ENCODE peak calls at places on chromosomes 13 and 19, in seven cellular contexts. X, G, P, N, F, V and J are unnamed samples.

GRCh38 chr13:110472904-110473563 is 88.5 kb downstream of the RAB20 start:
- DNase-seq in X (no peak), G (no peak), P (no peak), N (no peak), F (no peak), V (no peak), J (no peak)

GRCh38 chr19:8615813-8616596 is 5.5 kb upstream of the ADAMTS10 start:
- DNase-seq in X (peak; percentile 74), G (peak; percentile 36), P (peak; percentile 43), N (no peak), F (peak; percentile 33), V (peak; percentile 82), J (no peak)

GRCh38 chr19:40724315-40724714 is 7.4 kb downstream of the ITPKC start:
- DNase-seq in X (no peak), G (no peak), P (no peak), N (no peak), F (no peak), V (no peak), J (no peak)

GRCh38 chr19:48568345-48568886 is 16.4 kb downstream of the SULT2B1 start:
- DNase-seq in X (peak; percentile 64), G (no peak), P (peak; percentile 83), N (peak; percentile 85), F (peak; percentile 79), V (peak; percentile 66), J (no peak)

GRCh38 chr19:8208710-8209110 is 460 bp upstream of the CERS4 start:
- DNase-seq in X (no peak), G (no peak), P (no peak), N (peak; percentile 73), F (no peak), V (no peak), J (no peak)

GRCh38 chr13:87999141-87999765 is 328.1 kb downstream of the SLITRK5 start:
- DNase-seq in X (peak; percentile 51), G (no peak), P (no peak), N (no peak), F (no peak), V (peak; percentile 48), J (no peak)

GRCh38 chr13:110444226-110444653 is 117.3 kb downstream of the RAB20 start:
- DNase-seq in X (peak; percentile 89), G (peak; percentile 79), P (no peak), N (no peak), F (peak; percentile 51), V (peak; percentile 2), J (no peak)

GRCh38 chr19:29093553-29093908 is 119.4 kb downstream of the UQCRFS1 start:
- DNase-seq in X (no peak), G (no peak), P (no peak), N (no peak), F (no peak), V (no peak), J (no peak)

GRCh38 chr19:41701401-41702075 is 6.9 kb upstream of the CEACAM5 start:
- DNase-seq in X (no peak), G (no peak), P (no peak), N (no peak), F (no peak), V (peak; percentile 3), J (no peak)

GRCh38 chr19:2047449-2048103 is 3.5 kb downstream of the MKNK2 start:
- DNase-seq in X (peak; percentile 19), G (peak; percentile 16), P (peak; percentile 83), N (no peak), F (no peak), V (peak; percentile 68), J (no peak)

GRCh38 chr13:26307701-26308100 is 53.8 kb downstream of the CDK8 start:
- DNase-seq in X (no peak), G (no peak), P (no peak), N (no peak), F (no peak), V (no peak), J (no peak)

GRCh38 chr19:6198896-6199239 is 63.4 kb downstream of the ACSBG2 start:
- DNase-seq in X (no peak), G (peak; percentile 57), P (no peak), N (no peak), F (no peak), V (no peak), J (no peak)

GRCh38 chr13:45396548-45397095 is 21.6 kb downstream of the SLC25A30 start:
- DNase-seq in X (no peak), G (no peak), P (peak; percentile 84), N (no peak), F (no peak), V (no peak), J (no peak)

GRCh38 chr19:52028780-52029123 is 573 bp upstream of the ZNF614 start:
- DNase-seq in X (no peak), G (no peak), P (no peak), N (no peak), F (no peak), V (no peak), J (no peak)

GRCh38 chr19:22595918-22596341 is 38.2 kb upstream of the ZNF492 start:
- DNase-seq in X (no peak), G (no peak), P (no peak), N (no peak), F (no peak), V (no peak), J (no peak)

GRCh38 chr19:44701228-44701627 is 2.3 kb downstream of the CEACAM16 start:
- DNase-seq in X (no peak), G (no peak), P (no peak), N (no peak), F (no peak), V (no peak), J (no peak)

GRCh38 chr13:86562876-86563275 is 763.7 kb upstream of the SLITRK6 start:
- DNase-seq in X (no peak), G (no peak), P (no peak), N (no peak), F (no peak), V (no peak), J (no peak)

GRCh38 chr13:32314968-32315254 is 252 bp downstream of the ZAR1L start:
- DNase-seq in X (peak; percentile 81), G (peak; percentile 75), P (no peak), N (no peak), F (peak; percentile 35), V (no peak), J (no peak)

GRCh38 chr13:98349731-98350305 is 172.7 kb upstream of the RNF113B start:
- DNase-seq in X (peak; percentile 25), G (no peak), P (peak; percentile 10), N (peak; percentile 59), F (no peak), V (no peak), J (no peak)

GRCh38 chr13:75217949-75218348 is 264.0 kb downstream of the TBC1D4 start:
- DNase-seq in X (peak; percentile 69), G (no peak), P (no peak), N (no peak), F (no peak), V (no peak), J (peak; percentile 92)

GRCh38 chr19:38035515-38036495 is 128.8 kb downstream of the SIPA1L3 start:
- DNase-seq in X (no peak), G (no peak), P (no peak), N (no peak), F (no peak), V (no peak), J (no peak)

GRCh38 chr19:4991538-4991937 is 22.6 kb downstream of the KDM4B start:
- DNase-seq in X (no peak), G (no peak), P (no peak), N (no peak), F (no peak), V (no peak), J (no peak)

GRCh38 chr13:26831336-26831908 is 70.8 kb upstream of the GPR12 start:
- DNase-seq in X (no peak), G (no peak), P (no peak), N (no peak), F (no peak), V (no peak), J (no peak)

GRCh38 chr19:33440241-33440640 is 66.7 kb downstream of the CEBPG start:
- DNase-seq in X (no peak), G (no peak), P (no peak), N (no peak), F (no peak), V (no peak), J (no peak)

GRCh38 chr19:22602631-22603272 is 31.4 kb upstream of the ZNF492 start:
- DNase-seq in X (no peak), G (no peak), P (no peak), N (no peak), F (no peak), V (no peak), J (no peak)

GRCh38 chr19:51148571-51148970 is 6.5 kb downstream of the SIGLEC7 start:
- DNase-seq in X (no peak), G (no peak), P (no peak), N (no peak), F (no peak), V (peak; percentile 67), J (no peak)

GRCh38 chr13:25732146-25732865 is 319.5 kb downstream of the SHISA2 start:
- DNase-seq in X (peak; percentile 71), G (no peak), P (no peak), N (no peak), F (no peak), V (no peak), J (no peak)

GRCh38 chr13:78401833-78402232 is 201.5 kb downstream of the POU4F1 start:
- DNase-seq in X (no peak), G (no peak), P (no peak), N (no peak), F (no peak), V (no peak), J (no peak)

GRCh38 chr13:32214073-32214472 is 101.1 kb downstream of the ZAR1L start:
- DNase-seq in X (no peak), G (no peak), P (no peak), N (no peak), F (no peak), V (no peak), J (no peak)

GRCh38 chr19:30276312-30276884 is 95.8 kb upstream of the ZNF536 start:
- DNase-seq in X (no peak), G (no peak), P (no peak), N (no peak), F (no peak), V (no peak), J (no peak)